ENCODE peak calls at places on chromosomes 12 and 14, in four cellular contexts. One of them, this sample, is unnamed.

GRCh38 chr14:53942970-53943750 is 13.5 kb downstream of the BMP4 start:
- DNase-seq in HS-27A: no peak
- DNase-seq in natural killer cell: no peak
- DNase-seq in COR-L47: no peak
- DNase-seq in this sample: no peak

GRCh38 chr12:119446459-119446858 is 111.9 kb downstream of the CCDC60 start:
- DNase-seq in HS-27A: no peak
- DNase-seq in natural killer cell: no peak
- DNase-seq in COR-L47: no peak
- DNase-seq in this sample: no peak

GRCh38 chr12:129641916-129642315 is 261.9 kb downstream of the TMEM132D start:
- DNase-seq in HS-27A: no peak
- DNase-seq in natural killer cell: no peak
- DNase-seq in COR-L47: no peak
- DNase-seq in this sample: no peak

GRCh38 chr14:65095633-65096205 is 6.6 kb downstream of the MAX start:
- DNase-seq in HS-27A: no peak
- DNase-seq in natural killer cell: no peak
- DNase-seq in COR-L47: peak
- DNase-seq in this sample: no peak

GRCh38 chr14:102155150-102155549 is 15.5 kb downstream of the WDR20 start:
- DNase-seq in HS-27A: no peak
- DNase-seq in natural killer cell: no peak
- DNase-seq in COR-L47: no peak
- DNase-seq in this sample: no peak

GRCh38 chr14:49306152-49306751 is 279.9 kb downstream of the RPS29 start:
- DNase-seq in HS-27A: no peak
- DNase-seq in natural killer cell: no peak
- DNase-seq in COR-L47: peak
- DNase-seq in this sample: peak

GRCh38 chr12:115998119-115998633 is 279.3 kb downstream of the MED13L start:
- DNase-seq in HS-27A: peak
- DNase-seq in natural killer cell: no peak
- DNase-seq in COR-L47: peak
- DNase-seq in this sample: peak

GRCh38 chr12:43057561-43057960 is 468.0 kb upstream of the PRICKLE1 start:
- DNase-seq in HS-27A: no peak
- DNase-seq in natural killer cell: no peak
- DNase-seq in COR-L47: no peak
- DNase-seq in this sample: no peak

GRCh38 chr14:51603495-51603894 is 48.2 kb upstream of the FRMD6 start:
- DNase-seq in HS-27A: no peak
- DNase-seq in natural killer cell: no peak
- DNase-seq in COR-L47: no peak
- DNase-seq in this sample: no peak

GRCh38 chr12:12788675-12789368 is 3.4 kb downstream of the APOLD1 start:
- DNase-seq in HS-27A: no peak
- DNase-seq in natural killer cell: peak
- DNase-seq in COR-L47: peak
- DNase-seq in this sample: peak

GRCh38 chr12:112741106-112741505 is 50.4 kb upstream of the RPH3A start:
- DNase-seq in HS-27A: no peak
- DNase-seq in natural killer cell: no peak
- DNase-seq in COR-L47: no peak
- DNase-seq in this sample: no peak

GRCh38 chr12:6182279-6182898 is 17.8 kb upstream of the CD9 start:
- DNase-seq in HS-27A: no peak
- DNase-seq in natural killer cell: no peak
- DNase-seq in COR-L47: no peak
- DNase-seq in this sample: no peak

GRCh38 chr14:92986254-92987147 is 63.6 kb downstream of the CHGA start:
- DNase-seq in HS-27A: peak
- DNase-seq in natural killer cell: no peak
- DNase-seq in COR-L47: no peak
- DNase-seq in this sample: no peak

GRCh38 chr12:79128956-79129355 is 264.4 kb downstream of the SYT1 start:
- DNase-seq in HS-27A: no peak
- DNase-seq in natural killer cell: no peak
- DNase-seq in COR-L47: no peak
- DNase-seq in this sample: no peak

GRCh38 chr14:63438065-63438757 is 105.0 kb downstream of the PPP2R5E start:
- DNase-seq in HS-27A: no peak
- DNase-seq in natural killer cell: no peak
- DNase-seq in COR-L47: peak
- DNase-seq in this sample: peak

GRCh38 chr12:94180558-94181296 is 32.4 kb downstream of the PLXNC1 start:
- DNase-seq in HS-27A: no peak
- DNase-seq in natural killer cell: peak
- DNase-seq in COR-L47: no peak
- DNase-seq in this sample: no peak

GRCh38 chr12:128463881-128464280 is 196.9 kb downstream of the TMEM132C start:
- DNase-seq in HS-27A: no peak
- DNase-seq in natural killer cell: no peak
- DNase-seq in COR-L47: no peak
- DNase-seq in this sample: no peak

GRCh38 chr14:105087963-105088811 is 23.0 kb upstream of the GPR132 start:
- DNase-seq in HS-27A: peak
- DNase-seq in natural killer cell: no peak
- DNase-seq in COR-L47: no peak
- DNase-seq in this sample: no peak

GRCh38 chr12:4421590-4422031 is 24.0 kb downstream of the FGF6 start:
- DNase-seq in HS-27A: peak
- DNase-seq in natural killer cell: no peak
- DNase-seq in COR-L47: peak
- DNase-seq in this sample: peak

GRCh38 chr12:38689704-38690103 is 215.7 kb downstream of the CPNE8 start:
- DNase-seq in HS-27A: no peak
- DNase-seq in natural killer cell: no peak
- DNase-seq in COR-L47: no peak
- DNase-seq in this sample: no peak

GRCh38 chr14:98162829-98163228 is 1109.2 kb downstream of the BCL11B start:
- DNase-seq in HS-27A: no peak
- DNase-seq in natural killer cell: no peak
- DNase-seq in COR-L47: no peak
- DNase-seq in this sample: no peak

GRCh38 chr12:116727902-116728301 is 10.0 kb downstream of the SPRING1 start:
- DNase-seq in HS-27A: no peak
- DNase-seq in natural killer cell: no peak
- DNase-seq in COR-L47: no peak
- DNase-seq in this sample: no peak

GRCh38 chr12:111503116-111503515 is 96.0 kb downstream of the ATXN2 start:
- DNase-seq in HS-27A: no peak
- DNase-seq in natural killer cell: no peak
- DNase-seq in COR-L47: no peak
- DNase-seq in this sample: no peak

GRCh38 chr12:47360771-47361388 is 281.1 kb upstream of the AMIGO2 start:
- DNase-seq in HS-27A: no peak
- DNase-seq in natural killer cell: no peak
- DNase-seq in COR-L47: no peak
- DNase-seq in this sample: peak

GRCh38 chr14:91517013-91517412 is 6.9 kb upstream of the PPP4R3A start:
- DNase-seq in HS-27A: no peak
- DNase-seq in natural killer cell: no peak
- DNase-seq in COR-L47: no peak
- DNase-seq in this sample: no peak

GRCh38 chr14:34649344-34649743 is 19.4 kb upstream of the SNX6 start:
- DNase-seq in HS-27A: peak
- DNase-seq in natural killer cell: no peak
- DNase-seq in COR-L47: no peak
- DNase-seq in this sample: no peak

GRCh38 chr12:47942327-47943230 is 20.8 kb upstream of the TMEM106C start:
- DNase-seq in HS-27A: no peak
- DNase-seq in natural killer cell: no peak
- DNase-seq in COR-L47: no peak
- DNase-seq in this sample: no peak

GRCh38 chr12:112851024-112851777 is 55.6 kb upstream of the OAS1 start:
- DNase-seq in HS-27A: no peak
- DNase-seq in natural killer cell: no peak
- DNase-seq in COR-L47: no peak
- DNase-seq in this sample: no peak

GRCh38 chr12:55472297-55472696 is 2.4 kb upstream of the OR6C70 start:
- DNase-seq in HS-27A: no peak
- DNase-seq in natural killer cell: no peak
- DNase-seq in COR-L47: no peak
- DNase-seq in this sample: no peak

GRCh38 chr12:57380300-57380699 is 50.5 kb downstream of the R3HDM2 start:
- DNase-seq in HS-27A: no peak
- DNase-seq in natural killer cell: no peak
- DNase-seq in COR-L47: no peak
- DNase-seq in this sample: no peak

GRCh38 chr12:58504539-58504938 is 415.8 kb downstream of the LRIG3 start:
- DNase-seq in HS-27A: no peak
- DNase-seq in natural killer cell: no peak
- DNase-seq in COR-L47: no peak
- DNase-seq in this sample: no peak